ENCODE peak calls at places on chromosomes 2 and 18, in six cellular contexts. B is kidney epithelial cell, R is NCI-H1092 treated with DMSO at 0.1 percent for 48 hours, G is aorta, C is MM.1S, T is GM13976. P is an unnamed sample.

GRCh38 chr2:28736034-28736433 is 15.6 kb upstream of the PPP1CB start:
- DNase-seq in G (peak; percentile 86), R (no peak), B (no peak), C (no peak), T (no peak), P (peak; percentile 93)

GRCh38 chr2:147511491-147511948 is 333.3 kb upstream of the ACVR2A start:
- DNase-seq in C (no peak), B (no peak), T (no peak), R (no peak), G (peak; percentile 76), P (peak; percentile 36)

GRCh38 chr2:203330434-203330833 is 2.2 kb downstream of the ABI2 start:
- DNase-seq in B (no peak), G (no peak), C (no peak), T (no peak), R (no peak), P (no peak)

GRCh38 chr2:241007880-241008710 is 9.7 kb downstream of the SNED1 start:
- DNase-seq in T (peak; percentile 37), R (no peak), C (no peak), B (no peak), G (peak; percentile 57), P (no peak)

GRCh38 chr2:31859959-31860358 is 150.8 kb downstream of the MEMO1 start:
- DNase-seq in T (no peak), G (no peak), R (no peak), B (no peak), C (no peak), P (no peak)

GRCh38 chr2:72085036-72085435 is 62.6 kb downstream of the CYP26B1 start:
- DNase-seq in C (no peak), B (no peak), R (no peak), T (no peak), G (no peak), P (no peak)

GRCh38 chr18:37608876-37609275 is 43.3 kb upstream of the CELF4 start:
- DNase-seq in G (no peak), T (no peak), R (no peak), B (no peak), C (no peak), P (no peak)

GRCh38 chr2:173831312-173832229 is 133.6 kb downstream of the SP3 start:
- DNase-seq in B (peak; percentile 5), T (no peak), C (no peak), G (no peak), R (no peak), P (peak; percentile 76)

GRCh38 chr2:239250216-239251071 is 150.4 kb downstream of the HDAC4 start:
- DNase-seq in G (peak; percentile 64), C (no peak), T (no peak), R (no peak), B (no peak), P (no peak)

GRCh38 chr2:197306024-197306690 is 4.4 kb downstream of the ANKRD44 start:
- DNase-seq in R (no peak), G (no peak), B (no peak), C (no peak), T (no peak), P (no peak)

GRCh38 chr18:24651472-24651871 is 191.0 kb downstream of the HRH4 start:
- DNase-seq in T (no peak), G (no peak), C (no peak), B (no peak), R (no peak), P (no peak)

GRCh38 chr2:142286618-142287017 is 155.8 kb upstream of the LRP1B start:
- DNase-seq in C (no peak), G (no peak), B (no peak), R (no peak), T (peak; percentile 11), P (peak; percentile 51)

GRCh38 chr18:33733376-33733775 is 155.4 kb downstream of the ASXL3 start:
- DNase-seq in R (no peak), B (no peak), G (no peak), T (no peak), C (no peak), P (no peak)

GRCh38 chr2:3344897-3345296 is 32.7 kb downstream of the EIPR1 start:
- DNase-seq in T (no peak), B (no peak), G (no peak), C (no peak), R (no peak), P (peak; percentile 91)

GRCh38 chr2:231722721-231723307 is 14.5 kb downstream of the PTMA start:
- DNase-seq in B (no peak), C (no peak), G (no peak), R (no peak), T (no peak), P (no peak)

GRCh38 chr2:182573553-182573952 is 142.5 kb upstream of the DNAJC10 start:
- DNase-seq in B (no peak), C (no peak), T (no peak), G (no peak), R (no peak), P (no peak)

GRCh38 chr2:200765139-200765951 is 46.4 kb upstream of the BZW1 start:
- DNase-seq in G (no peak), R (no peak), T (no peak), B (peak; percentile 82), C (no peak), P (no peak)

GRCh38 chr2:60746318-60746717 is 9.8 kb upstream of the PAPOLG start:
- DNase-seq in G (no peak), B (no peak), R (no peak), T (no peak), C (no peak), P (no peak)

GRCh38 chr18:38052879-38053590 is 487.4 kb upstream of the CELF4 start:
- DNase-seq in T (no peak), C (no peak), R (no peak), G (no peak), B (no peak), P (no peak)

GRCh38 chr2:160205511-160205910 is 5.4 kb upstream of the ITGB6 start:
- DNase-seq in G (peak; percentile 85), C (no peak), R (no peak), B (peak; percentile 100), T (no peak), P (no peak)

GRCh38 chr2:68185541-68186164 is 28.0 kb downstream of the PNO1 start:
- DNase-seq in R (peak; percentile 2), G (no peak), C (peak; percentile 42), T (peak; percentile 31), B (no peak), P (peak; percentile 50)

P was measured in testis.